ENCODE peak calls at places on chromosomes 1 and 21, in eight cellular contexts. One of them, this sample, is unnamed.

GRCh38 chr1:38083541-38083940 is 36.9 kb upstream of the POU3F1 start:
- DNase-seq in amygdala: no peak
- DNase-seq in GM12891: no peak
- DNase-seq in Ammon's horn: no peak
- DNase-seq in brain microvascular endothelial cell: no peak
- DNase-seq in AG04450: no peak
- DNase-seq in stimulated activated CD4-positive, alpha-beta T cell treated with anti-CD3 and anti-CD28 coated beads, Interleukin-4, amount 100 ng/mL, for 24 hours: no peak
- DNase-seq in activated CD4-positive, alpha-beta T cell treated with anti-CD3 and anti-CD28 coated beads, Interleukin-2, amount 10 ng/mL, durations not matched to agents 7 days and 5 days: no peak
- DNase-seq in this sample: no peak

GRCh38 chr1:106524631-106525030 is 531.8 kb upstream of the PRMT6 start:
- DNase-seq in amygdala: no peak
- DNase-seq in GM12891: no peak
- DNase-seq in Ammon's horn: no peak
- DNase-seq in brain microvascular endothelial cell: no peak
- DNase-seq in AG04450: no peak
- DNase-seq in stimulated activated CD4-positive, alpha-beta T cell treated with anti-CD3 and anti-CD28 coated beads, Interleukin-4, amount 100 ng/mL, for 24 hours: no peak
- DNase-seq in activated CD4-positive, alpha-beta T cell treated with anti-CD3 and anti-CD28 coated beads, Interleukin-2, amount 10 ng/mL, durations not matched to agents 7 days and 5 days: no peak
- DNase-seq in this sample: no peak

GRCh38 chr21:45327458-45328197 is 39.9 kb upstream of the POFUT2 start:
- DNase-seq in amygdala: no peak
- DNase-seq in GM12891: no peak
- DNase-seq in Ammon's horn: no peak
- DNase-seq in brain microvascular endothelial cell: no peak
- DNase-seq in AG04450: no peak
- DNase-seq in stimulated activated CD4-positive, alpha-beta T cell treated with anti-CD3 and anti-CD28 coated beads, Interleukin-4, amount 100 ng/mL, for 24 hours: no peak
- DNase-seq in activated CD4-positive, alpha-beta T cell treated with anti-CD3 and anti-CD28 coated beads, Interleukin-2, amount 10 ng/mL, durations not matched to agents 7 days and 5 days: no peak
- DNase-seq in this sample: no peak

GRCh38 chr1:23801876-23802275 is 1.3 kb upstream of the GALE start:
- DNase-seq in amygdala: no peak
- DNase-seq in GM12891: no peak
- DNase-seq in Ammon's horn: no peak
- DNase-seq in brain microvascular endothelial cell: no peak
- DNase-seq in AG04450: no peak
- DNase-seq in stimulated activated CD4-positive, alpha-beta T cell treated with anti-CD3 and anti-CD28 coated beads, Interleukin-4, amount 100 ng/mL, for 24 hours: no peak
- DNase-seq in activated CD4-positive, alpha-beta T cell treated with anti-CD3 and anti-CD28 coated beads, Interleukin-2, amount 10 ng/mL, durations not matched to agents 7 days and 5 days: no peak
- DNase-seq in this sample: no peak

GRCh38 chr1:207404849-207405525 is 49.1 kb upstream of the CR2 start:
- DNase-seq in amygdala: no peak
- DNase-seq in GM12891: peak
- DNase-seq in Ammon's horn: peak
- DNase-seq in brain microvascular endothelial cell: peak
- DNase-seq in AG04450: peak
- DNase-seq in stimulated activated CD4-positive, alpha-beta T cell treated with anti-CD3 and anti-CD28 coated beads, Interleukin-4, amount 100 ng/mL, for 24 hours: no peak
- DNase-seq in activated CD4-positive, alpha-beta T cell treated with anti-CD3 and anti-CD28 coated beads, Interleukin-2, amount 10 ng/mL, durations not matched to agents 7 days and 5 days: no peak
- DNase-seq in this sample: peak

GRCh38 chr1:22245100-22245650 is 102.3 kb upstream of the WNT4 start:
- DNase-seq in amygdala: no peak
- DNase-seq in GM12891: no peak
- DNase-seq in Ammon's horn: no peak
- DNase-seq in brain microvascular endothelial cell: no peak
- DNase-seq in AG04450: no peak
- DNase-seq in stimulated activated CD4-positive, alpha-beta T cell treated with anti-CD3 and anti-CD28 coated beads, Interleukin-4, amount 100 ng/mL, for 24 hours: no peak
- DNase-seq in activated CD4-positive, alpha-beta T cell treated with anti-CD3 and anti-CD28 coated beads, Interleukin-2, amount 10 ng/mL, durations not matched to agents 7 days and 5 days: no peak
- DNase-seq in this sample: no peak

GRCh38 chr1:195200772-195201171 is 1407.5 kb downstream of the KCNT2 start:
- DNase-seq in amygdala: no peak
- DNase-seq in GM12891: no peak
- DNase-seq in Ammon's horn: no peak
- DNase-seq in brain microvascular endothelial cell: no peak
- DNase-seq in AG04450: no peak
- DNase-seq in stimulated activated CD4-positive, alpha-beta T cell treated with anti-CD3 and anti-CD28 coated beads, Interleukin-4, amount 100 ng/mL, for 24 hours: no peak
- DNase-seq in activated CD4-positive, alpha-beta T cell treated with anti-CD3 and anti-CD28 coated beads, Interleukin-2, amount 10 ng/mL, durations not matched to agents 7 days and 5 days: no peak
- DNase-seq in this sample: no peak

GRCh38 chr1:22053018-22053860 is 730 bp downstream of the CDC42 start:
- DNase-seq in amygdala: peak
- DNase-seq in GM12891: peak
- DNase-seq in Ammon's horn: peak
- DNase-seq in brain microvascular endothelial cell: peak
- DNase-seq in AG04450: peak
- DNase-seq in stimulated activated CD4-positive, alpha-beta T cell treated with anti-CD3 and anti-CD28 coated beads, Interleukin-4, amount 100 ng/mL, for 24 hours: peak
- DNase-seq in activated CD4-positive, alpha-beta T cell treated with anti-CD3 and anti-CD28 coated beads, Interleukin-2, amount 10 ng/mL, durations not matched to agents 7 days and 5 days: peak
- DNase-seq in this sample: peak

GRCh38 chr1:115710859-115711624 is 57.5 kb downstream of the CASQ2 start:
- DNase-seq in amygdala: no peak
- DNase-seq in GM12891: no peak
- DNase-seq in Ammon's horn: no peak
- DNase-seq in brain microvascular endothelial cell: no peak
- DNase-seq in AG04450: no peak
- DNase-seq in stimulated activated CD4-positive, alpha-beta T cell treated with anti-CD3 and anti-CD28 coated beads, Interleukin-4, amount 100 ng/mL, for 24 hours: no peak
- DNase-seq in activated CD4-positive, alpha-beta T cell treated with anti-CD3 and anti-CD28 coated beads, Interleukin-2, amount 10 ng/mL, durations not matched to agents 7 days and 5 days: no peak
- DNase-seq in this sample: no peak

GRCh38 chr1:162139398-162139685 is 69.9 kb downstream of the NOS1AP start:
- DNase-seq in amygdala: no peak
- DNase-seq in GM12891: no peak
- DNase-seq in Ammon's horn: peak
- DNase-seq in brain microvascular endothelial cell: no peak
- DNase-seq in AG04450: no peak
- DNase-seq in stimulated activated CD4-positive, alpha-beta T cell treated with anti-CD3 and anti-CD28 coated beads, Interleukin-4, amount 100 ng/mL, for 24 hours: no peak
- DNase-seq in activated CD4-positive, alpha-beta T cell treated with anti-CD3 and anti-CD28 coated beads, Interleukin-2, amount 10 ng/mL, durations not matched to agents 7 days and 5 days: no peak
- DNase-seq in this sample: no peak

GRCh38 chr1:203026666-203027663 is 674 bp downstream of the PPFIA4 start:
- DNase-seq in amygdala: no peak
- DNase-seq in GM12891: peak
- DNase-seq in Ammon's horn: no peak
- DNase-seq in brain microvascular endothelial cell: no peak
- DNase-seq in AG04450: no peak
- DNase-seq in stimulated activated CD4-positive, alpha-beta T cell treated with anti-CD3 and anti-CD28 coated beads, Interleukin-4, amount 100 ng/mL, for 24 hours: no peak
- DNase-seq in activated CD4-positive, alpha-beta T cell treated with anti-CD3 and anti-CD28 coated beads, Interleukin-2, amount 10 ng/mL, durations not matched to agents 7 days and 5 days: no peak
- DNase-seq in this sample: no peak

This sample was measured in AG10803.